ENCODE peak calls at places on chromosomes 7 and 10, in four cellular contexts. D, X, H and Q are unnamed samples.

GRCh38 chr10:67079126-67079525 is 153.3 kb downstream of the LRRTM3 start:
- DNase-seq in X (no peak), D (no peak), H (no peak), Q (no peak)

GRCh38 chr7:41916450-41916927 is 213.6 kb upstream of the INHBA start:
- DNase-seq in X (peak; percentile 51), D (no peak), H (no peak), Q (no peak)

GRCh38 chr10:17201165-17202013 is at the start of gene TRDMT1:
- DNase-seq in H (peak; percentile 77), D (peak; percentile 91), X (peak; percentile 97), Q (peak; percentile 71)

GRCh38 chr10:14604181-14605142 is 170.2 kb downstream of the FAM107B start:
- DNase-seq in H (peak; percentile 72), D (peak; percentile 86), X (peak; percentile 80), Q (peak; percentile 67)

GRCh38 chr10:36602374-36602773 is 523.0 kb upstream of the ANKRD30A start:
- DNase-seq in D (no peak), H (no peak), X (peak; percentile 3), Q (no peak)

GRCh38 chr7:35261476-35262285 is 7.8 kb upstream of the TBX20 start:
- DNase-seq in D (no peak), X (no peak), H (no peak), Q (no peak)

GRCh38 chr7:125547505-125547904 is 617.9 kb upstream of the POT1 start:
- DNase-seq in D (no peak), H (no peak), X (no peak), Q (no peak)

GRCh38 chr7:115087437-115087836 is 165.5 kb downstream of the MDFIC start:
- DNase-seq in X (peak; percentile 46), H (no peak), D (no peak), Q (no peak)

GRCh38 chr10:6776170-6776569 is 196.1 kb upstream of the PRKCQ start:
- DNase-seq in X (no peak), H (no peak), D (no peak), Q (no peak)

GRCh38 chr7:96388166-96388565 is 66.3 kb upstream of the SLC25A13 start:
- DNase-seq in X (peak; percentile 81), D (no peak), H (no peak), Q (no peak)

GRCh38 chr10:49700997-49701396 is 21.5 kb downstream of the C10orf53 start:
- DNase-seq in D (no peak), X (no peak), H (no peak), Q (no peak)

GRCh38 chr7:57646901-57647246 is 196.9 kb downstream of the ZNF716 start:
- DNase-seq in H (no peak), X (no peak), D (no peak), Q (no peak)

GRCh38 chr7:109901916-109902315 is 1189.0 kb upstream of the LRRN3 start:
- DNase-seq in D (no peak), X (no peak), H (no peak), Q (no peak)

GRCh38 chr10:116827214-116827671 is 22.1 kb upstream of the ENO4 start:
- DNase-seq in X (no peak), D (no peak), H (no peak), Q (no peak)

GRCh38 chr7:6546852-6547251 is 4.4 kb downstream of the GRID2IP start:
- DNase-seq in H (no peak), D (no peak), X (no peak), Q (peak; percentile 52)

GRCh38 chr10:125756853-125757487 is 18.7 kb downstream of the MMP21 start:
- DNase-seq in H (no peak), D (no peak), X (no peak), Q (no peak)

GRCh38 chr10:92419740-92420553 is 129.0 kb downstream of the MARCHF5 start:
- DNase-seq in X (no peak), D (peak; percentile 57), H (no peak), Q (peak; percentile 51)

GRCh38 chr7:50782376-50783208 is at the start of gene GRB10:
- DNase-seq in X (no peak), D (peak; percentile 51), H (no peak), Q (peak; percentile 83)

GRCh38 chr7:107069457-107069856 is 25.0 kb downstream of the PRKAR2B start:
- DNase-seq in H (no peak), X (no peak), D (no peak), Q (no peak)

GRCh38 chr7:85851571-85852193 is 664.8 kb upstream of the SEMA3D start:
- DNase-seq in X (peak; percentile 69), D (no peak), H (no peak), Q (no peak)

GRCh38 chr7:134448359-134449229 is 10.3 kb downstream of the AKR1B1 start:
- DNase-seq in X (peak; percentile 57), D (no peak), H (no peak), Q (no peak)

GRCh38 chr7:90758933-90759562 is 162.9 kb downstream of the CDK14 start:
- DNase-seq in X (no peak), H (no peak), D (no peak), Q (no peak)

GRCh38 chr10:69097729-69098128 is 9.8 kb downstream of the SRGN start:
- DNase-seq in X (no peak), D (no peak), H (no peak), Q (no peak)

GRCh38 chr7:139570119-139570518 is 46.6 kb downstream of the CLEC2L start:
- DNase-seq in H (no peak), D (no peak), X (no peak), Q (no peak)

GRCh38 chr7:84178013-84178412 is 16.6 kb downstream of the SEMA3A start:
- DNase-seq in X (no peak), H (no peak), D (no peak), Q (no peak)

GRCh38 chr7:506921-507622 is 12.6 kb downstream of the PDGFA start:
- DNase-seq in X (no peak), H (no peak), D (peak; percentile 24), Q (no peak)